ENCODE peak calls at places on chromosomes 7 and 10, in six cellular contexts. V is K562, N is HCT116, P is HepG2, K is GM12878, W is SK-N-SH. B is an unnamed sample.

GRCh38 chr7:1569833-1570632 is at the start of gene PSMG3:
- DNase-seq in V (peak), N (peak), K (peak), W (peak), P (peak), B (peak)

GRCh38 chr7:150317748-150318444 is 5.3 kb upstream of the LRRC61 start:
- DNase-seq in V (peak), K (no peak), W (no peak), P (no peak), N (no peak), B (no peak)

GRCh38 chr10:454860-455259 is 234.6 kb downstream of the DIP2C start:
- DNase-seq in N (peak), V (no peak), K (no peak), W (no peak), P (no peak), B (peak)

GRCh38 chr7:100093498-100093897 is 4.7 kb downstream of the COPS6 start:
- DNase-seq in N (no peak), K (no peak), W (peak), V (no peak), P (no peak), B (no peak)

GRCh38 chr10:78062296-78062695 is 28.6 kb downstream of the RPS24 start:
- DNase-seq in P (no peak), N (no peak), W (no peak), V (no peak), K (no peak), B (no peak)

GRCh38 chr7:32293833-32294232 is 196.3 kb downstream of the LSM5 start:
- DNase-seq in P (no peak), N (no peak), K (no peak), V (no peak), W (no peak), B (no peak)

GRCh38 chr10:43278216-43278615 is 11.4 kb upstream of the RASGEF1A start:
- DNase-seq in V (no peak), P (no peak), N (no peak), K (no peak), W (no peak), B (no peak)

GRCh38 chr7:81803267-81803666 is 33.4 kb upstream of the HGF start:
- DNase-seq in K (no peak), N (no peak), W (no peak), V (no peak), P (no peak), B (no peak)

GRCh38 chr7:157347217-157347904 is 10.6 kb downstream of the DNAJB6 start:
- DNase-seq in N (peak), W (no peak), K (no peak), P (no peak), V (no peak), B (peak)

GRCh38 chr7:50141131-50141530 is 48.1 kb upstream of the ZPBP start:
- DNase-seq in W (no peak), K (no peak), V (no peak), P (no peak), N (no peak), B (no peak)

GRCh38 chr7:139870406-139870805 is 41.3 kb downstream of the TBXAS1 start:
- DNase-seq in V (no peak), P (no peak), K (no peak), N (no peak), W (no peak), B (no peak)

GRCh38 chr7:105461518-105461917 is 60.6 kb downstream of the PUS7 start:
- DNase-seq in N (no peak), V (no peak), K (no peak), P (peak), W (no peak), B (peak)

GRCh38 chr7:129427646-129428045 is 6.6 kb upstream of the STRIP2 start:
- DNase-seq in W (no peak), P (no peak), K (no peak), V (no peak), N (no peak), B (no peak)

GRCh38 chr10:88731296-88731695 is 25.2 kb downstream of the LIPK start:
- DNase-seq in W (no peak), V (no peak), K (no peak), N (no peak), P (no peak), B (no peak)

GRCh38 chr7:102283477-102284189 is 3.0 kb upstream of the SH2B2 start:
- DNase-seq in N (no peak), P (no peak), V (no peak), W (no peak), K (no peak), B (no peak)

GRCh38 chr7:137933270-137934017 is 68.4 kb downstream of the CREB3L2 start:
- DNase-seq in K (no peak), V (peak), N (no peak), W (peak), P (no peak), B (no peak)

GRCh38 chr7:138929969-138930368 is 51.2 kb downstream of the KIAA1549 start:
- DNase-seq in W (no peak), N (no peak), K (no peak), P (no peak), V (no peak), B (no peak)

GRCh38 chr10:44946201-44946600 is 13.4 kb upstream of the RASSF4 start:
- DNase-seq in K (no peak), N (no peak), P (no peak), V (no peak), W (no peak), B (no peak)

GRCh38 chr7:116952640-116953371 is 495 bp upstream of the ST7 start:
- DNase-seq in N (peak), W (peak), P (peak), V (peak), K (no peak), B (no peak)

GRCh38 chr7:151110236-151110940 is 24.1 kb downstream of the AGAP3 start:
- DNase-seq in N (no peak), V (no peak), K (no peak), P (no peak), W (peak), B (no peak)

GRCh38 chr7:46444266-46444665 is 523.2 kb upstream of the IGFBP3 start:
- DNase-seq in N (peak), V (no peak), P (no peak), W (no peak), K (no peak), B (no peak)

GRCh38 chr7:48537561-48537960 is 366.3 kb downstream of the ABCA13 start:
- DNase-seq in K (no peak), P (no peak), V (no peak), N (no peak), W (no peak), B (no peak)

GRCh38 chr10:7233259-7233991 is 177.4 kb downstream of the SFMBT2 start:
- DNase-seq in N (no peak), K (no peak), W (no peak), V (peak), P (peak), B (peak)

GRCh38 chr7:123675092-123675473 is 19.4 kb downstream of the LMOD2 start:
- DNase-seq in P (no peak), W (no peak), N (no peak), V (no peak), K (no peak), B (no peak)

GRCh38 chr7:84666668-84667067 is 472.1 kb upstream of the SEMA3A start:
- DNase-seq in V (no peak), K (no peak), N (no peak), P (no peak), W (no peak), B (no peak)

GRCh38 chr10:3401491-3401938 is 228.9 kb upstream of the PITRM1 start:
- DNase-seq in P (no peak), N (no peak), W (no peak), K (no peak), V (no peak), B (no peak)

GRCh38 chr10:79979310-79979972 is 30.5 kb upstream of the SFTPD start:
- DNase-seq in K (no peak), W (no peak), V (no peak), P (no peak), N (no peak), B (peak)

GRCh38 chr10:47024399-47025252 is 113.4 kb downstream of the PTPN20 start:
- DNase-seq in N (peak), W (peak), V (peak), P (peak), K (peak), B (peak)

GRCh38 chr10:62818426-62819011 is 2.4 kb upstream of the EGR2 start:
- DNase-seq in P (no peak), W (peak), N (no peak), K (no peak), V (no peak), B (no peak)

GRCh38 chr7:22551768-22552513 is 52.0 kb upstream of the STEAP1B start:
- DNase-seq in W (no peak), V (no peak), P (no peak), N (no peak), K (no peak), B (no peak)

GRCh38 chr7:111475959-111476358 is 86.3 kb downstream of the IMMP2L start:
- DNase-seq in K (no peak), V (peak), P (no peak), W (no peak), N (no peak), B (no peak)

GRCh38 chr7:105821527-105821926 is 54.9 kb downstream of the ATXN7L1 start:
- DNase-seq in W (no peak), K (no peak), V (no peak), P (no peak), N (no peak), B (no peak)

GRCh38 chr10:36942616-36943015 is 182.8 kb upstream of the ANKRD30A start:
- DNase-seq in V (no peak), P (no peak), K (no peak), N (no peak), W (no peak), B (no peak)

GRCh38 chr10:10294801-10295515 is 722.7 kb upstream of the CELF2 start:
- DNase-seq in K (no peak), N (no peak), V (no peak), W (no peak), P (no peak), B (no peak)

GRCh38 chr7:140196361-140197217 is 19.8 kb upstream of the KDM7A start:
- DNase-seq in N (no peak), V (no peak), P (no peak), W (no peak), K (no peak), B (no peak)

GRCh38 chr7:106793015-106793651 is 71.9 kb upstream of the PIK3CG start:
- DNase-seq in P (peak), V (peak), N (peak), K (no peak), W (peak), B (peak)

DNA sequence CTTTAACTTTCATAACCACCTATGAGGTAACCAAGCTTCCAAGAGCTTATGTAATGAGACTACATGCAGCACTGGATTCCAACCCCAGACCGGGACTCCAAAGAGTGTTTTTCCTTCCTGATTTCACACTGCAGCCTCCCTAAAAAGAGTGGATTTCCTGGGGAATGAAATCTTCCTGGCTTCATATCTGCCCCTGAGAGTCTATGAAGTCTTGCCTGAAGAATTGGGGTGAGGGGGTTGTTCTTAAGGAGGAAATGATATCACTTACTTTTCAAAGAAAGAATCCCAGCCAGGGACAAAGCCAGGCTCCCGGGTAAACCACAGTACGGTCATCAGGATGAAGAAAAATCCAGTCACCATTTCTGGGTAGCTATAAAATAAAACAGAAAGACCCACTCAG is 29.7 kb downstream of the STMP1 start:
- DNase-seq in N (no peak), P (no peak), K (no peak), V (no peak), W (no peak), B (no peak)
- TF ChIP-seq JUND in N (no peak), P (no peak), K (no peak), V (no peak), W (no peak), B (no peak)

DNA sequence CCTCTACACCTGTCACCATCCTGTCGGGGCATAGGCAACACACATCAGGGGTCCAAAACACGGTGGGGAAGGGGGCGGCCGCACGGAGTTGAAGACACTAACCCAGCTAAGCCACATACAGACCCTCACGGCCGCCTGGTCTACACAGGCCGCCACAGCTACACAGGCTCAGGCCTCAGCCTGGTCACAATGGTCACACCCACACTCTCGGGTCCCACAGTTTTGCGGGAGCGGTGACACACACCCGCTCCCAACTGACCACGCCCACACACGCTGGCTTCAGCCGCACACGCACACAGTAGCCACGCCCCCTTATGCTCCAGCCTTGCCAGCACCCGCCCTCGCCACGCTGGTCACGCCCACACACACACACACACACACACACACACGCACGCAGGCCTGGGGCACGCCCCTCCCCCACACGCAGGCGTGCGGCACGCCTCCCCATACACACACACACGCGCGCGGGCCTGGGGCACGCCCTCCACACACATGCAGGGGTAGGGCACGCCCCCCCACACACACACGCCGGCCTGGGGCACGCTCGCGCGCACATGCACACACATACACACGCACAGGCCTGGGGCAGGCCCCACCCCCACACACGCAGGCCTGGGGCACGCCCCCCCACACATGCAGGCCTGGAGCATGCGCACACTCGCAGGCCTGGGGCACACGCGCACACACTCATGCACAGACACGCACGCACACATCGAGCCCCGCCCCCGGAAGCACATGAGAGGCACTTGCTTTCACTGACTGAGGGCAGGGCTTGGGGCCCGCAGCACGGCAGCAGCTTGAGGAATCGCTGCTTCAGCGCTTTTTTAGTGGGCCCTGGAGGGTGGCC is 12.3 kb upstream of the OGA start:
- DNase-seq in N (peak), W (peak), K (peak), P (no peak), V (peak), B (peak)
- TF ChIP-seq JUND in N (no peak), W (no peak), K (no peak), P (no peak), V (no peak), B (no peak)

DNA sequence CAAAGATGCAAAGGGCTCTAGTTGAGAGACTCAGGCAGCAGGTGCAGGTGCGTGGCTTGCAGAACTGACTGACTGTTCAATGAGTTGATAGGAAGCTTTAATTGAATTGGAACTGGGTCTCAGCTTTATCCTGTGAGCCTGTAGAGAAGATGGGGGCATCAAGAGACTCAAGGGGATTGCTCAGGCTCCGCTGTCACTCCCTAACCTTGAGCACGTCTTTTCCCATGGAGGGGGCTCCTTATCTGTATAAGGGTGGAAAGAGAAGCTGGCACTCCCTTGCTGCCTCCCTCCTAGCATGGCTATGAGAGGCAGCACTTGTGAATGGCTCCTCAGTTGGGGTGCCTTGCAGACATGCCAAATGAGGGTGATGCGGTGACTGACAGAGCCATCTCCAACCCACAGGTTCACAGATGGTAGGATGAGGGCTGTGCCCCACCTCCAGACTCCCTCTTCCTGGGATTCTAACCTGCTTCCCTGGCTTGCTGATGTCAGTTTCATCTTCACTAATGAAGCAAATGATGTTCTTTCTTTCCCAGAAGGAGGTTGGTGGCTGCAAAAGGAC is 12.4 kb upstream of the PLEKHA1 start:
- DNase-seq in N (no peak), V (no peak), K (no peak), W (no peak), P (no peak), B (no peak)
- TF ChIP-seq JUND in N (no peak), V (no peak), K (no peak), W (no peak), P (no peak), B (no peak)

DNA sequence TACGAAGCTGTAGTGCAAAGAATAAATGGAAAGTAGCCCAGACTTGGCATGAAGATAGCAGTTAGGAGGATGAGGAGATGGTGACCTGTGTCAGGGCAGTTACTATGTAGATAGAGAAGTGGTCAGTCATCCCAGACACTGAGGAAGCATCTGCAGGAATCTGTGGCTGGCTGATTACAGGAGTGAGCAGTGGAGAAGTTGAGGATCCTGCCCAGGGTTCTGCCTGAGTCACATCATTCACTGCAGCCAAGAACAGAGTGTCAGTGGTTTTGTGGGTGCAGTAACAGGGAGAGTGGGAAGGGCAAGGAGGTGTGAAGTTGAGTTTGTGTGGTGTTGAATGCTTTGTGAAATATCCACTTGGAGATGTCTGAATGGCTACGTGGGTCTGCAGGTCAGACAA is 676.4 kb upstream of the NRP1 start:
- DNase-seq in K (no peak), P (no peak), V (no peak), N (no peak), W (no peak), B (no peak)
- TF ChIP-seq JUND in K (no peak), P (no peak), V (no peak), N (no peak), W (no peak), B (no peak)

GRCh38 chr7:142859829-142860228 is 5.0 kb downstream of the EPHB6 start:
- DNase-seq in N (no peak), K (no peak), P (no peak), W (no peak), V (no peak), B (no peak)

GRCh38 chr7:142860968-142861367 is 6.1 kb downstream of the EPHB6 start:
- DNase-seq in K (no peak), V (no peak), P (no peak), W (no peak), N (no peak), B (peak)

GRCh38 chr7:142863891-142864685 is 9.2 kb downstream of the EPHB6 start:
- DNase-seq in N (no peak), V (no peak), P (no peak), W (no peak), K (no peak), B (no peak)

GRCh38 chr7:142864980-142865747 is 10.3 kb downstream of the EPHB6 start:
- DNase-seq in V (no peak), W (no peak), P (no peak), K (no peak), N (no peak), B (no peak)

DNA sequence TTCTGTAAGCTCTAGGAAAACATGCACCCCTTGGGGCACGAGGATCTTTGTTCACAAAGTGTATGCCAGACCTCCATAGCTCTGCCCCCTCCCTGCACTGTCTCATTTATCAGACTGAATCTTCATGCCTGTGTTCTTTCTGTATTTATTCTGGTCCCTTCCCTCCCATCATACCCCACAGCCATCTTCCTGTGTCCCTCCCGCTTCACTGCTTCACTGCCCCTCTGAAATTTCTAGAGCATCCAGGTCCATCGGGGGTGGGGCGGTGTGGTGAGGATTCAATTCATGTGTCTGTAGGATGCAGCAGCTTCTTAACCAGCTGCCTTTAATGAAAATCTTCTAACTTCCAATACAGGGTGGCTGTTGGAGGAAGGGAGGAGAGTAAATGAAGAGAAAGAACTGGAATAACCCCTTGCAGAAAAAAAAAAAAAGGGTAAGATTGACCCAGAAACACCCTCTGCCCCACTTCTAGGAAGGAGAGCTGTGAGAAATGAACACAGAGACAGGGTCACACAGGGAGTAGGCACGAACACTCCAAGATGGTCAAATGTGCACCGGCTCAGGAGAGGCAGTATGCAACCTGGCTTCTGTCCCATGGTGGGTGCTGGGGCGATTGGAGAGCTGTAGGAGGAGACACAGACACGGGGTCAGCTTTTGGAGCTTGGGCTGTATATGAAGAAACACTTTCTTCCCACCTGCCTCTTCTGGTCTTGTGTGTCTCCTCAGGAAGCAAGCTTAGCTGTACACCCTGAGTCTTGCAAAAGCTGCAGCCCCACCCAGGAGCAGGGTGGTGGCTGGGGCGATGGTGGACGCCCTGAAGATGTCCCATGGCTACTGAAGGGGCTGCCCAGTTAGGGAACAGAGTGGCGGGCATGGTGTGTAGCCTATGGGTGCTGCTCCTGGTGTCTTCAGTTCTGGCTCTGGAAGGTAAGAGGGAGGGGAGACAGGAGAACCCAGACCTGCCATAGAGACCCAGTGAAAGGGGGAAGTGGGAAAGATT is 7.8 kb downstream of the EPHB6 start:
- DNase-seq in K (no peak), P (no peak), V (no peak), N (no peak), W (no peak), B (no peak)
- TF ChIP-seq JUND in K (no peak), P (no peak), V (no peak), N (no peak), W (no peak), B (no peak)

DNA sequence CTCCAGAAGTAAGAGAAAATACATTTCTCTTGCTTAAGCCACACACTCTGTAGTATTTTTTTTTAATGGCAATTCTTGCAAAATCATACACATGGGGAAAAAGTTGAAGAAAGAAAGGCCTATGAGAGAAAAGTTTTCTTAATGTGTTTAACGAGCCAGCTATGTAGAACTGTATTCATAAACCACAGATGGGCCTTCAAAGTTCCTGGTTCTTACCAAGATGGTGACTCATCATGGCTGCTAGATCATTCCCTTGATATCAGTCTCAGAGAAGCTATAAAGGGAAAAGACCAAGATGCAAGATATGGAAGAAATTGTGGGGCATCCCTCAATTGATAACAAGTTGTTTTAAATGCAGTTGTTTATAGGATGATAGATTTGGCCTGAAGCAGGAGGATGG is 992.7 kb upstream of the MBL2 start:
- DNase-seq in V (no peak), W (no peak), N (no peak), P (no peak), K (no peak), B (no peak)
- TF ChIP-seq JUND in V (no peak), W (peak), N (no peak), P (no peak), K (no peak), B (no peak)